ENCODE peak calls at places on chromosomes 7 and 10, in six cellular contexts. U, J, Q, C, N and W are unnamed samples.

GRCh38 chr10:71266147-71266917 is 52.7 kb upstream of the SLC29A3 start:
- DNase-seq in U (no peak), N (peak), Q (peak), J (peak), C (peak), W (peak)

GRCh38 chr7:34452363-34452762 is 205.7 kb upstream of the NPSR1 start:
- DNase-seq in J (no peak), N (no peak), Q (no peak), C (no peak), U (no peak), W (no peak)

GRCh38 chr10:79926037-79926436 is 22.9 kb downstream of the SFTPD start:
- DNase-seq in U (no peak), J (no peak), N (no peak), Q (no peak), C (no peak), W (no peak)

GRCh38 chr7:47517821-47518480 is 64.0 kb downstream of the TNS3 start:
- DNase-seq in J (no peak), U (no peak), C (no peak), Q (no peak), N (no peak), W (no peak)

GRCh38 chr7:27364344-27364758 is 121.7 kb downstream of the EVX1 start:
- DNase-seq in U (no peak), Q (peak), J (peak), C (no peak), N (peak), W (peak)

GRCh38 chr10:62008943-62009342 is 107.4 kb downstream of the ARID5B start:
- DNase-seq in U (no peak), C (no peak), Q (no peak), N (no peak), J (no peak), W (no peak)

GRCh38 chr7:127891144-127891543 is 140.1 kb downstream of the LRRC4 start:
- DNase-seq in Q (no peak), J (peak), U (no peak), N (no peak), C (no peak), W (peak)

GRCh38 chr10:131681122-131681521 is 219.7 kb upstream of the PPP2R2D start:
- DNase-seq in Q (no peak), U (no peak), C (no peak), J (no peak), N (no peak), W (no peak)

GRCh38 chr10:75959209-75959608 is 527.8 kb downstream of the LRMDA start:
- DNase-seq in Q (no peak), C (peak), N (peak), U (no peak), J (peak), W (peak)

GRCh38 chr10:119892188-119893065 is at the start of gene SEC23IP:
- DNase-seq in Q (peak), U (peak), C (peak), J (peak), N (peak), W (peak)

GRCh38 chr7:157854066-157854891 is 517.5 kb downstream of the DNAJB6 start:
- DNase-seq in C (no peak), N (no peak), J (no peak), U (peak), Q (peak), W (no peak)

GRCh38 chr7:15446722-15447121 is 115.1 kb downstream of the AGMO start:
- DNase-seq in J (no peak), C (no peak), N (no peak), U (no peak), Q (no peak), W (no peak)

GRCh38 chr7:26198133-26198780 is 2.3 kb downstream of the HNRNPA2B1 start:
- DNase-seq in C (no peak), J (no peak), U (no peak), N (no peak), Q (no peak), W (peak)

GRCh38 chr7:24572421-24573007 is 738 bp upstream of the PALS2 start:
- DNase-seq in J (peak), N (peak), C (peak), U (no peak), Q (no peak), W (peak)

GRCh38 chr7:87359366-87359765 is 13.9 kb downstream of the CROT start:
- DNase-seq in J (peak), Q (no peak), U (no peak), C (no peak), N (peak), W (no peak)

GRCh38 chr10:70578371-70578947 is 24.1 kb downstream of the PRF1 start:
- DNase-seq in C (no peak), U (peak), Q (no peak), N (peak), J (no peak), W (peak)

GRCh38 chr7:79489371-79489770 is 35.9 kb upstream of the MAGI2 start:
- DNase-seq in J (peak), U (no peak), N (no peak), C (no peak), Q (no peak), W (no peak)

GRCh38 chr10:53025172-53025651 is 252.6 kb upstream of the MBL2 start:
- DNase-seq in J (no peak), C (no peak), N (peak), Q (no peak), U (no peak), W (peak)

GRCh38 chr7:70459546-70459945 is 672.4 kb upstream of the GALNT17 start:
- DNase-seq in N (no peak), Q (no peak), U (no peak), C (no peak), J (no peak), W (no peak)

DNA sequence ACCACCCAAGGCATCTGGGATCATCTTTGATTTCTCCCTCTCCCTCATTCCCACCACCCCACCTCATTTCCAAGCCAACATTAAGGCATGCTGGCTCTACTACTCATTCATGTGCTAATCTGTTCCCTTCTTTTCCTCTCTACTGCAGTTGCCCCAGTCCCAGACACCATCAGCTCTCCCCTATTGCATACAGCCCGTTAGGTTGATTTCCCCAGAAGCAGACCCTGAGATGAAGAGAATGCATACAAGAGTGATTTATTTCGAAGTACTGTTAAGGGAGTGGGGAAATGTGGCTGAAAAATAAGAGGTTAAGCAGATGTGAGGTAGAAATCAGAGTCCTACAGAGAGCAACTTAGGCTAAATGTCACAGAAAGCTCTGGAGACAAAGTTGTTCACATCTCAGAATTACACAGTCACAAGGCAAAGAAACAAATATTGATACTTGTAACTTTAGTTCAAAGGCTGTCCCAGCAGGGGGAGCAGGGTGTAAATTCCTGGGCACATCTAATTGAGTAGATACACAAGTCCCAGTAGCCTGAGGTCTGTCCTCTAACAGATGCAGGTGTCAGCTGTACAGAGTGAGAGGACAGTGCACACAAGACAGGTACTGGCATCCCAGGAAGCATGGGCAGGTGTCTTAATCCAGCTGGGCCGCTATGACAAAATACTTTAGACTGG is 20.9 kb downstream of the AKR1D1 start:
- DNase-seq in N (no peak), Q (peak), J (no peak), C (peak), U (peak), W (peak)
- TF ChIP-seq CTCF in N (peak), Q (no peak), J (peak), C (peak), U (peak), W (peak)

GRCh38 chr7:43037531-43037930 is 74.9 kb upstream of the HECW1 start:
- DNase-seq in N (no peak), U (no peak), J (peak), C (no peak), Q (no peak), W (no peak)
- H3K4me3 ChIP-seq in N (no peak), U (no peak), J (no peak), C (no peak), Q (no peak), W (no peak)

GRCh38 chr10:86100581-86101061 is 266.0 kb downstream of the GRID1 start:
- DNase-seq in Q (no peak), J (no peak), N (peak), U (peak), C (peak), W (no peak)
- TF ChIP-seq CTCF in Q (no peak), J (peak), N (peak), U (peak), C (peak), W (no peak)

GRCh38 chr7:149294641-149295480 is 32.9 kb downstream of the ZNF783 start:
- DNase-seq in J (no peak), Q (no peak), U (no peak), N (no peak), C (no peak), W (no peak)

GRCh38 chr7:149292101-149292823 is 30.3 kb downstream of the ZNF783 start:
- DNase-seq in C (no peak), J (no peak), U (no peak), N (no peak), Q (no peak), W (no peak)

GRCh38 chr7:149291036-149291835 is 29.2 kb downstream of the ZNF783 start:
- DNase-seq in Q (no peak), C (no peak), U (no peak), N (no peak), J (no peak), W (no peak)

GRCh38 chr7:149293946-149294640 is 32.1 kb downstream of the ZNF783 start:
- DNase-seq in U (no peak), N (no peak), Q (no peak), C (no peak), J (no peak), W (no peak)

GRCh38 chr7:149293338-149293737 is 31.3 kb downstream of the ZNF783 start:
- DNase-seq in J (no peak), Q (no peak), U (no peak), N (no peak), C (no peak), W (no peak)
- H3K4me3 ChIP-seq in J (no peak), Q (no peak), U (no peak), N (no peak), C (no peak), W (no peak)